ENCODE peak calls at places on chromosomes 2 and 18, in eight cellular contexts. One of them, this sample, is unnamed.

GRCh38 chr2:28477087-28477486 is 18.8 kb upstream of the PLB1 start:
- DNase-seq in BJ: no peak
- DNase-seq in testis: no peak
- DNase-seq in glutamatergic neuron: no peak
- DNase-seq in spleen: no peak
- DNase-seq in heart left ventricle: no peak
- DNase-seq in stomach: no peak
- DNase-seq in HFFc6: no peak
- DNase-seq in this sample: no peak

GRCh38 chr2:3805120-3805519 is 101.7 kb downstream of the DCDC2C start:
- DNase-seq in glutamatergic neuron: peak
- DNase-seq in heart left ventricle: no peak
- DNase-seq in HFFc6: no peak
- DNase-seq in stomach: no peak
- DNase-seq in BJ: no peak
- DNase-seq in spleen: no peak
- DNase-seq in testis: peak
- DNase-seq in this sample: no peak

GRCh38 chr2:50975546-50975945 is 56.4 kb downstream of the NRXN1 start:
- DNase-seq in BJ: no peak
- DNase-seq in HFFc6: no peak
- DNase-seq in spleen: no peak
- DNase-seq in heart left ventricle: no peak
- DNase-seq in testis: no peak
- DNase-seq in glutamatergic neuron: no peak
- DNase-seq in stomach: no peak
- DNase-seq in this sample: no peak

GRCh38 chr2:147976102-147976501 is 44.4 kb downstream of the ORC4 start:
- DNase-seq in spleen: no peak
- DNase-seq in HFFc6: no peak
- DNase-seq in BJ: no peak
- DNase-seq in testis: no peak
- DNase-seq in glutamatergic neuron: no peak
- DNase-seq in stomach: no peak
- DNase-seq in heart left ventricle: no peak
- DNase-seq in this sample: no peak

GRCh38 chr2:128457716-128458115 is 139.0 kb upstream of the HS6ST1 start:
- DNase-seq in spleen: no peak
- DNase-seq in testis: no peak
- DNase-seq in stomach: peak
- DNase-seq in glutamatergic neuron: no peak
- DNase-seq in heart left ventricle: no peak
- DNase-seq in BJ: no peak
- DNase-seq in HFFc6: no peak
- DNase-seq in this sample: no peak

GRCh38 chr18:69044215-69044614 is 246.3 kb downstream of the CCDC102B start:
- DNase-seq in heart left ventricle: no peak
- DNase-seq in HFFc6: no peak
- DNase-seq in BJ: no peak
- DNase-seq in glutamatergic neuron: no peak
- DNase-seq in spleen: no peak
- DNase-seq in stomach: no peak
- DNase-seq in testis: no peak
- DNase-seq in this sample: no peak

GRCh38 chr2:148675708-148676107 is 31.2 kb downstream of the EPC2 start:
- DNase-seq in glutamatergic neuron: no peak
- DNase-seq in spleen: no peak
- DNase-seq in heart left ventricle: no peak
- DNase-seq in BJ: no peak
- DNase-seq in testis: no peak
- DNase-seq in stomach: no peak
- DNase-seq in HFFc6: no peak
- DNase-seq in this sample: no peak

GRCh38 chr18:3383381-3383915 is 66.5 kb upstream of the TGIF1 start:
- DNase-seq in glutamatergic neuron: no peak
- DNase-seq in testis: no peak
- DNase-seq in stomach: no peak
- DNase-seq in BJ: no peak
- DNase-seq in heart left ventricle: no peak
- DNase-seq in HFFc6: peak
- DNase-seq in spleen: no peak
- DNase-seq in this sample: no peak

GRCh38 chr2:211766689-211767088 is 771.9 kb downstream of the ERBB4 start:
- DNase-seq in glutamatergic neuron: no peak
- DNase-seq in testis: no peak
- DNase-seq in spleen: no peak
- DNase-seq in BJ: no peak
- DNase-seq in HFFc6: no peak
- DNase-seq in stomach: peak
- DNase-seq in heart left ventricle: no peak
- DNase-seq in this sample: no peak

GRCh38 chr2:25473758-25474335 is 132.1 kb upstream of the DNMT3A start:
- DNase-seq in HFFc6: no peak
- DNase-seq in testis: peak
- DNase-seq in BJ: no peak
- DNase-seq in heart left ventricle: no peak
- DNase-seq in spleen: no peak
- DNase-seq in stomach: peak
- DNase-seq in glutamatergic neuron: no peak
- DNase-seq in this sample: no peak

GRCh38 chr2:212032536-212033219 is 505.9 kb downstream of the ERBB4 start:
- DNase-seq in testis: no peak
- DNase-seq in BJ: no peak
- DNase-seq in stomach: no peak
- DNase-seq in heart left ventricle: no peak
- DNase-seq in spleen: no peak
- DNase-seq in HFFc6: peak
- DNase-seq in glutamatergic neuron: no peak
- DNase-seq in this sample: no peak

GRCh38 chr2:68284896-68285295 is 32.6 kb upstream of the PPP3R1 start:
- DNase-seq in BJ: peak
- DNase-seq in glutamatergic neuron: no peak
- DNase-seq in stomach: no peak
- DNase-seq in heart left ventricle: no peak
- DNase-seq in HFFc6: peak
- DNase-seq in testis: peak
- DNase-seq in spleen: no peak
- DNase-seq in this sample: no peak

GRCh38 chr2:187544371-187545080 is 9.7 kb downstream of the TFPI start:
- DNase-seq in testis: no peak
- DNase-seq in heart left ventricle: no peak
- DNase-seq in spleen: no peak
- DNase-seq in BJ: no peak
- DNase-seq in stomach: no peak
- DNase-seq in HFFc6: no peak
- DNase-seq in glutamatergic neuron: no peak
- DNase-seq in this sample: no peak

GRCh38 chr2:219402665-219403515 is 15.2 kb upstream of the DNPEP start:
- DNase-seq in stomach: peak
- DNase-seq in spleen: no peak
- DNase-seq in BJ: peak
- DNase-seq in glutamatergic neuron: peak
- DNase-seq in HFFc6: peak
- DNase-seq in testis: peak
- DNase-seq in heart left ventricle: no peak
- DNase-seq in this sample: peak

GRCh38 chr2:159211447-159212396 is 74.8 kb downstream of the WDSUB1 start:
- DNase-seq in glutamatergic neuron: no peak
- DNase-seq in heart left ventricle: no peak
- DNase-seq in BJ: no peak
- DNase-seq in testis: no peak
- DNase-seq in HFFc6: no peak
- DNase-seq in spleen: peak
- DNase-seq in stomach: no peak
- DNase-seq in this sample: no peak

GRCh38 chr2:70029814-70030409 is 57.4 kb upstream of the PCBP1 start:
- DNase-seq in BJ: no peak
- DNase-seq in spleen: no peak
- DNase-seq in HFFc6: no peak
- DNase-seq in glutamatergic neuron: no peak
- DNase-seq in heart left ventricle: no peak
- DNase-seq in testis: peak
- DNase-seq in stomach: peak
- DNase-seq in this sample: no peak

GRCh38 chr18:10748641-10749040 is 222.8 kb downstream of the NAPG start:
- DNase-seq in glutamatergic neuron: no peak
- DNase-seq in testis: no peak
- DNase-seq in HFFc6: no peak
- DNase-seq in BJ: no peak
- DNase-seq in heart left ventricle: no peak
- DNase-seq in spleen: no peak
- DNase-seq in stomach: no peak
- DNase-seq in this sample: no peak

GRCh38 chr2:6772366-6772710 is 93.4 kb downstream of the CMPK2 start:
- DNase-seq in glutamatergic neuron: peak
- DNase-seq in spleen: no peak
- DNase-seq in stomach: no peak
- DNase-seq in heart left ventricle: no peak
- DNase-seq in testis: no peak
- DNase-seq in HFFc6: no peak
- DNase-seq in BJ: no peak
- DNase-seq in this sample: no peak

GRCh38 chr18:77761332-77761731 is 511.7 kb downstream of the GALR1 start:
- DNase-seq in testis: no peak
- DNase-seq in glutamatergic neuron: no peak
- DNase-seq in spleen: no peak
- DNase-seq in heart left ventricle: no peak
- DNase-seq in HFFc6: no peak
- DNase-seq in BJ: no peak
- DNase-seq in stomach: no peak
- DNase-seq in this sample: no peak

GRCh38 chr18:77763530-77763929 is 513.9 kb downstream of the GALR1 start:
- DNase-seq in heart left ventricle: no peak
- DNase-seq in stomach: no peak
- DNase-seq in BJ: no peak
- DNase-seq in glutamatergic neuron: no peak
- DNase-seq in testis: no peak
- DNase-seq in spleen: no peak
- DNase-seq in HFFc6: no peak
- DNase-seq in this sample: no peak

GRCh38 chr18:77762632-77763031 is 513.0 kb downstream of the GALR1 start:
- DNase-seq in heart left ventricle: no peak
- DNase-seq in stomach: no peak
- DNase-seq in glutamatergic neuron: no peak
- DNase-seq in spleen: no peak
- DNase-seq in HFFc6: no peak
- DNase-seq in testis: no peak
- DNase-seq in BJ: no peak
- DNase-seq in this sample: no peak

GRCh38 chr18:77766421-77766820 is 516.8 kb downstream of the GALR1 start:
- DNase-seq in HFFc6: no peak
- DNase-seq in glutamatergic neuron: no peak
- DNase-seq in testis: no peak
- DNase-seq in heart left ventricle: no peak
- DNase-seq in stomach: no peak
- DNase-seq in BJ: no peak
- DNase-seq in spleen: no peak
- DNase-seq in this sample: no peak

GRCh38 chr18:77765468-77765867 is 515.8 kb downstream of the GALR1 start:
- DNase-seq in spleen: no peak
- DNase-seq in BJ: no peak
- DNase-seq in testis: peak
- DNase-seq in heart left ventricle: no peak
- DNase-seq in glutamatergic neuron: peak
- DNase-seq in stomach: no peak
- DNase-seq in HFFc6: no peak
- DNase-seq in this sample: no peak
- TF ChIP-seq CTCF in spleen: peak
- TF ChIP-seq CTCF in BJ: no peak
- TF ChIP-seq CTCF in testis: no peak
- TF ChIP-seq CTCF in heart left ventricle: peak
- TF ChIP-seq CTCF in glutamatergic neuron: peak
- TF ChIP-seq CTCF in stomach: no peak
- TF ChIP-seq CTCF in HFFc6: peak
- TF ChIP-seq CTCF in this sample: peak

DNA sequence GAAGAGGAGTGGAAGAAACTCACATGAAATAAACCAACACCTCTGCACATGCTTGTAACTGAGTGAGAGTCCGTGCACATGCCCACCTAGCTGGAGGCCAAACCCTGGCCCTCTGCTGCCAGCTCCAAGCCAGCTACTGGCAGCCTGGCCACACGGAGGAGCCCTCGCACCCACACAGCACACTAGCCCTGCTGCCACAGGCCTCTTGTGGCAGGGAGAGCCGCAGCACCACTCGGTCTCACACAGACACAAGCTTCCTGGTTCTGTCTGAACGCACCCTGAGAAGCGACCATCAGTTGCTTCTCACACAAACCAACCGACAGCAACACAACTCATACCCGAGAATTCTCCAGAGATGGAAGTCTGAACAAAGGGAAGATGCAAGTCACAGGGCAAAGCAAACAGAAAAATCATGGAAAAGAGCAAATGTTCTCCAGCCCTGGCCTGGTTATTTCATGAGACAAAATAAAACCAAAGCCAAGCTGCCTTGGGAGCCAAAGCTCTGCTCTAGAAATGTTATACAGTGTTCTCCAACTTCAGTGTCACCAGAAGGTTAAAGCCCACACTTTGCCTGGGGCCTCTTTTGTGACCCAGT is 65.1 kb downstream of the FBXO15 start:
- DNase-seq in spleen: peak
- DNase-seq in glutamatergic neuron: peak
- DNase-seq in stomach: peak
- DNase-seq in testis: peak
- DNase-seq in heart left ventricle: no peak
- DNase-seq in HFFc6: peak
- DNase-seq in BJ: peak
- DNase-seq in this sample: no peak
- TF ChIP-seq CTCF in spleen: peak
- TF ChIP-seq CTCF in glutamatergic neuron: no peak
- TF ChIP-seq CTCF in stomach: no peak
- TF ChIP-seq CTCF in testis: no peak
- TF ChIP-seq CTCF in heart left ventricle: peak
- TF ChIP-seq CTCF in HFFc6: peak
- TF ChIP-seq CTCF in BJ: peak
- TF ChIP-seq CTCF in this sample: peak

GRCh38 chr18:75365837-75366236 is 61.7 kb downstream of the SMIM21 start:
- DNase-seq in HFFc6: no peak
- DNase-seq in testis: no peak
- DNase-seq in spleen: no peak
- DNase-seq in heart left ventricle: no peak
- DNase-seq in stomach: no peak
- DNase-seq in BJ: no peak
- DNase-seq in glutamatergic neuron: no peak
- DNase-seq in this sample: no peak
- TF ChIP-seq CTCF in HFFc6: no peak
- TF ChIP-seq CTCF in testis: no peak
- TF ChIP-seq CTCF in spleen: no peak
- TF ChIP-seq CTCF in heart left ventricle: no peak
- TF ChIP-seq CTCF in stomach: no peak
- TF ChIP-seq CTCF in BJ: no peak
- TF ChIP-seq CTCF in glutamatergic neuron: no peak
- TF ChIP-seq CTCF in this sample: no peak

DNA sequence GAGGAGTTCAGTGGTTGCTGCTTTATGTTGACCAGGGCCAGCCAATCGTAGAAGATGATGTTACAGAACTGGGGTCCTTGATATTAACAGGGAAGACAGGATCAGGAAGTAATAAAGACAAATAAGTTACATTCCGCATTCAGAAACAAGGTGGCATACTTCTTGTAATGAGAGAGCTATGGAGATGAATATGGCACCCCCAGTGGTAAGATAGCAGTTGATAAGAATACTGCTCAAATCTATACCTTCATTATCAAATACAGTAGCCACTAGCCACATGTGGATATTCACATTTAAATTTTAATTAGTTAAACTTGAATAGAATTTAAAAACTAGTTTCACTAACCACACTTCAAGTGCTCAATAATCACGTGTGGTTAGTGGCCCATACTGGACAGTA is 290.4 kb upstream of the RBMS1 start:
- DNase-seq in heart left ventricle: no peak
- DNase-seq in glutamatergic neuron: no peak
- DNase-seq in testis: no peak
- DNase-seq in stomach: no peak
- DNase-seq in HFFc6: no peak
- DNase-seq in spleen: no peak
- DNase-seq in BJ: no peak
- DNase-seq in this sample: no peak
- TF ChIP-seq CTCF in heart left ventricle: no peak
- TF ChIP-seq CTCF in glutamatergic neuron: no peak
- TF ChIP-seq CTCF in testis: no peak
- TF ChIP-seq CTCF in stomach: no peak
- TF ChIP-seq CTCF in HFFc6: peak
- TF ChIP-seq CTCF in spleen: no peak
- TF ChIP-seq CTCF in BJ: no peak
- TF ChIP-seq CTCF in this sample: peak

This sample was measured in chondrocyte.